ENCODE peak calls at places on chromosome 17, in seven cellular contexts. Q is transverse colon, G is A549, N is H1, O is SK-N-SH, R is tibial nerve, C is suprapubic skin. P is an unnamed sample.

GRCh38 chr17:19334331-19334730 is 28.2 kb downstream of the B9D1 start:
- DNase-seq in Q (no peak), R (no peak), N (no peak), C (no peak), O (no peak), G (no peak), P (peak; percentile 20)

GRCh38 chr17:38926290-38927070 is 1.1 kb downstream of the LASP1NB start:
- DNase-seq in R (no peak), O (no peak), G (no peak), Q (no peak), C (no peak), N (no peak), P (no peak)

GRCh38 chr17:32007463-32008298 is 498 bp downstream of the LRRC37B start:
- DNase-seq in C (peak; percentile 67), R (peak; percentile 19), O (peak; percentile 73), G (peak; percentile 48), Q (peak; percentile 28), N (peak; percentile 77), P (peak; percentile 36)

GRCh38 chr17:18005496-18005895 is 32.8 kb downstream of the DRC3 start:
- DNase-seq in O (no peak), N (no peak), R (no peak), Q (no peak), G (no peak), C (no peak), P (no peak)

GRCh38 chr17:46742539-46743270 is 75.8 kb downstream of the WNT3 start:
- DNase-seq in N (no peak), O (no peak), R (no peak), C (no peak), Q (no peak), G (peak; percentile 84), P (no peak)

GRCh38 chr17:45650601-45651000 is 133.5 kb upstream of the CRHR1 start:
- DNase-seq in R (no peak), O (no peak), G (no peak), C (no peak), N (no peak), Q (no peak), P (no peak)

GRCh38 chr17:40530988-40531971 is 29.9 kb upstream of the TNS4 start:
- DNase-seq in R (no peak), O (no peak), Q (no peak), G (no peak), N (no peak), C (peak; percentile 69), P (no peak)

GRCh38 chr17:41284546-41284945 is 9.0 kb downstream of the KRTAP9-7 start:
- DNase-seq in R (no peak), Q (no peak), C (no peak), O (no peak), N (no peak), G (no peak), P (no peak)

GRCh38 chr17:62101519-62101918 is 36.4 kb upstream of the MED13 start:
- DNase-seq in O (no peak), N (no peak), G (no peak), Q (no peak), C (no peak), R (no peak), P (no peak)

GRCh38 chr17:49125449-49125848 is 7.1 kb upstream of the B4GALNT2 start:
- DNase-seq in R (no peak), N (no peak), O (no peak), Q (no peak), G (no peak), C (no peak), P (no peak)

GRCh38 chr17:49132317-49132698 is 261 bp upstream of the B4GALNT2 start:
- DNase-seq in R (no peak), O (no peak), Q (peak; percentile 21), N (no peak), C (no peak), G (no peak), P (no peak)

GRCh38 chr17:49132699-49133364 is at the start of gene B4GALNT2:
- DNase-seq in Q (peak; percentile 69), N (peak; percentile 71), C (peak; percentile 61), R (no peak), O (peak; percentile 39), G (peak; percentile 28), P (no peak)

GRCh38 chr17:49136335-49136734 is 3.8 kb downstream of the B4GALNT2 start:
- DNase-seq in G (no peak), C (no peak), R (no peak), Q (no peak), O (no peak), N (no peak), P (no peak)

DNA sequence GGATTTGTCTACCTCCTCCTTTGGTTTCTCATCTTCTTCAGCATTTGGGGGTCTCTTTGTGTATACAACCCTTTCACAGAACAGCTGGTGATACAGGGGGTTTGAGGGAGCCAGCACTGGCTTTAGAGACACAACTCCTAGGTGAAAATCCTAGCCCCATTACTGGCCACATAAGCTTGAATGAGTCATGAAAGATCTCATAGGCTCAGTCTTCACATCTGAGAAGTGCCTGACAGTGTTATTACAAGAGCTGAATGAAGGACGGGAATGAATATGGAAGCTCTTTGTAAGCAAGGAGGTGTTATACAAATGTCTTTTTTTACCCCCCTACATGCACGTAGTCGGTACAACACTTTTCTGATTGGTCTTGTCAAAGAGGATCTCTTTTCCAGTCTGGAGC is 1.7 kb upstream of the B4GALNT2 start:
- DNase-seq in C (no peak), Q (no peak), N (no peak), G (no peak), R (no peak), O (no peak), P (no peak)
- TF ChIP-seq EP300 in C (no peak), Q (no peak), N (no peak), G (no peak), R (no peak), O (no peak), P (no peak)

GRCh38 chr17:37135581-37135980 is 186.8 kb downstream of the AATF start:
- DNase-seq in R (no peak), N (no peak), Q (no peak), O (no peak), C (no peak), G (no peak), P (no peak)
- H3K9me3 ChIP-seq in R (no peaks in the 10 kb centered on the region), N (no peaks in the 10 kb centered on the region), Q (no peaks in the 10 kb centered on the region), O (no peaks in the 10 kb centered on the region), C (no peaks in the 10 kb centered on the region), G (no peaks in the 10 kb centered on the region), P (no peaks in the 10 kb centered on the region)

DNA sequence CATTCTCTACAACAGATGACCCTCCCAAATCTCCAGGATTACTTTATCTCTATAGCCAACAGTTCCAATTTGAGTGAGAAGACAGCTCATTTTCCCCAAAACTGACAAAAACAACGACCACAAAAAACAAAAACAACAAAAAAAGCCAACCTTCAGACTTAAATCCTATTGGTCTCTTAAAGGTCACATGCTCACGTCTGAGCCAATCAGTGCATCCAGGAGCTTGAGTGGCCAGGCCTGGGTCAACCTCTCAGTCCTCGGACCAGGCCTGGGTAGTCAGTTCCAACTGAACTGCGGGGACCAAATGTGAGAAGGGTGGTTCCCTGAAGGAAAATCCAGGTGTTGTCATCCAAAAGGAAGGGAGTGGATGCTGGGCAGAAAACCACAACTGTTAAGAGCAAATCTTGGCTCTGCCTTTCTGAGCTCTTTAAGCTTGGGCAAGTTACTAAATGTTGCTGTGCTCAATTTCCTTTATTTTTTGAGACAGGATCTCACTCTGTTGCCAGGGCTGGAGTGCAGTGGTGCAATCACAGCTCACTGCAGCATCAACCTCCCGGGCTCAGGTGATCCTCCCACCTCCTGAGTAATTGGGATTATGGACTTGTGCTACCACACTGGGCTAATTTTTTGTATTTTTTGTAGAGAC is 43.0 kb upstream of the MSI2 start:
- DNase-seq in R (no peak), N (no peak), C (no peak), G (no peak), O (no peak), Q (no peak), P (no peak)
- H3K4me1 ChIP-seq in R (no peaks in the 10 kb centered on the region), N (no peaks in the 10 kb centered on the region), C (peaks cover 8% of the 10 kb centered on the region), G (peaks cover 26% of the 10 kb centered on the region), O (peaks cover 8% of the 10 kb centered on the region), Q (no peaks in the 10 kb centered on the region), P (no peaks in the 10 kb centered on the region)

GRCh38 chr17:33901085-33901484 is 354.0 kb upstream of the CCL2 start:
- DNase-seq in Q (no peak), R (no peak), C (no peak), G (no peak), O (no peak), N (no peak), P (no peak)
- TF ChIP-seq EP300 in Q (no peak), R (no peak), C (no peak), G (no peak), O (no peak), N (no peak), P (no peak)

DNA sequence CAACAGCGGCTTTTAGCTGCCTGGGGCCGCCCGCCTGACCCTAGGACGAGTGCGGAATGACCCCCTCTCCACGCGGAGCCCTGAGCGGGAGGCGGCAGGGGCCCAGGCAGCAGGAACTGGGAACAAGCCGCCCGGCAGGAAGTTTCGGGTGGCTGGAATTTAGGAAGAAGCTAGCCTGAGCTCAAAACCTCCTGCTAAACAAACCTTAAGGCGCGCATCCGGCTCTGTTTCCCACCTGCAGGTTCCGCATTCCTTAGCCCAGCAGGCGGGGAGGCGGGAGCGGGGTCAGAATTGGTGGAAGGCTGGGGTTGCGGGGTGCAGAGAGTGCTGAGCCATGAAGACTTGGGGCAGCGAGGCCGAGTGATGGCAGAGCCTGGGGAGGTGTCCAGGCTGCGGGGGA is 813.9 kb downstream of the KCNJ18 start:
- DNase-seq in R (no peak), N (no peak), O (no peak), Q (no peak), C (no peak), G (no peak), P (no peak)
- H3K9me3 ChIP-seq in R (no peaks in the 10 kb centered on the region), N (peaks cover 80% of the 10 kb centered on the region), O (no peaks in the 10 kb centered on the region), Q (no peaks in the 10 kb centered on the region), C (peaks cover 6% of the 10 kb centered on the region), G (no peaks in the 10 kb centered on the region), P (no peaks in the 10 kb centered on the region)

GRCh38 chr17:50920041-50920410 is 53.9 kb upstream of the TOB1 start:
- DNase-seq in N (no peak), Q (no peak), C (no peak), R (no peak), O (no peak), G (no peak), P (no peak)

GRCh38 chr17:50917418-50917743 is 51.2 kb upstream of the TOB1 start:
- DNase-seq in O (no peak), R (no peak), C (no peak), G (no peak), Q (no peak), N (no peak), P (peak; percentile 44)

GRCh38 chr17:50919321-50920040 is 53.3 kb upstream of the TOB1 start:
- DNase-seq in G (peak; percentile 96), C (peak; percentile 92), Q (peak; percentile 94), R (peak; percentile 64), N (peak; percentile 82), O (peak; percentile 99), P (peak; percentile 81)

GRCh38 chr17:50918071-50918932 is 52.1 kb upstream of the TOB1 start:
- DNase-seq in N (no peak), C (no peak), G (no peak), Q (no peak), O (no peak), R (no peak), P (no peak)

DNA sequence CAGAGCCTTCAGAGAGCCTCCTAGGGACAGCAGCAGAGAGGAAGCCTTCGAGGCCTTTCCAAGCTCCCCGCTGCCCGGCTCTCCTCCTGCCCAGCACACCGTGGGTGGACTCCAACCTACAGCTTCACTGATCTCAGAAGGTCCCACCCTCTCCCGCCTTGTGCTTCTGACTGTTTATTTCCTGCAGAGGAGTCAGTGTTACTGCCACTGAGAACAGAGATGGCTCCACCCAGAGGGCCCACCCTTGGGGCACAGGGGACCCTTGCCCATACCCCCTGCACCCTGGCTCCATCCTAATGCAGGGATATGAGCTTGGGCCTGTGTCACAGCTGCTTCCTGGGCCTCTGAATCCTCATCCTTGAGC is 52.8 kb upstream of the TOB1 start:
- DNase-seq in Q (peak; percentile 67), R (no peak), O (peak; percentile 59), G (no peak), N (no peak), C (no peak), P (no peak)
- H3K4me1 ChIP-seq in Q (peaks cover 24% of the 10 kb centered on the region), R (no peaks in the 10 kb centered on the region), O (peaks cover 28% of the 10 kb centered on the region), G (peaks cover 78% of the 10 kb centered on the region), N (peaks cover 48% of the 10 kb centered on the region), C (peaks cover 57% of the 10 kb centered on the region), P (peaks cover 11% of the 10 kb centered on the region)

P was measured in ovary.